ENCODE peak calls at places on chromosomes 4 and X, in six cellular contexts. E is cardiac fibroblast, A is heart right ventricle, P is GM12865, F is left lung, Z is psoas muscle. B is an unnamed sample.

GRCh38 chr4:168945291-168945690 is 64.8 kb downstream of the CBR4 start:
- DNase-seq in E (no peak), A (no peak), P (no peak), F (no peak), Z (no peak), B (no peak)

GRCh38 chr4:43394976-43395375 is 502.5 kb downstream of the GRXCR1 start:
- DNase-seq in E (peak; percentile 6), A (no peak), P (no peak), F (no peak), Z (no peak), B (no peak)

GRCh38 chr4:113858924-113859323 is 97.4 kb upstream of the CAMK2D start:
- DNase-seq in E (no peak), A (no peak), P (no peak), F (no peak), Z (no peak), B (no peak)

GRCh38 chrX:21658152-21658737 is at the start of gene KLHL34:
- DNase-seq in E (no peak), A (no peak), P (no peak), F (no peak), Z (peak; percentile 44), B (peak; percentile 23)

GRCh38 chr4:138189212-138189611 is 52.9 kb downstream of the SLC7A11 start:
- DNase-seq in E (no peak), A (no peak), P (no peak), F (no peak), Z (no peak), B (no peak)

GRCh38 chr4:24321151-24321550 is 263.2 kb downstream of the DHX15 start:
- DNase-seq in E (peak; percentile 13), A (no peak), P (no peak), F (no peak), Z (no peak), B (no peak)

GRCh38 chrX:53563324-53563723 is 123.2 kb downstream of the HUWE1 start:
- DNase-seq in E (no peak), A (no peak), P (no peak), F (no peak), Z (no peak), B (no peak)

GRCh38 chrX:71117358-71117757 is 1.0 kb upstream of the MED12 start:
- DNase-seq in E (no peak), A (no peak), P (no peak), F (no peak), Z (no peak), B (no peak)

GRCh38 chr4:105950701-105951100 is 55.4 kb downstream of the NPNT start:
- DNase-seq in E (no peak), A (no peak), P (no peak), F (no peak), Z (no peak), B (no peak)

GRCh38 chrX:11423362-11423818 is 130.2 kb downstream of the AMELX start:
- DNase-seq in E (peak; percentile 64), A (no peak), P (peak; percentile 80), F (no peak), Z (peak; percentile 15), B (peak; percentile 24)

GRCh38 chr4:113604955-113605354 is 156.6 kb downstream of the CAMK2D start:
- DNase-seq in E (no peak), A (no peak), P (no peak), F (no peak), Z (no peak), B (no peak)

GRCh38 chrX:53028678-53029077 is 19.9 kb upstream of the GPR173 start:
- DNase-seq in E (no peak), A (no peak), P (no peak), F (no peak), Z (no peak), B (no peak)

GRCh38 chr4:35151816-35152572 is 1092.3 kb downstream of the ARAP2 start:
- DNase-seq in E (no peak), A (no peak), P (peak; percentile 3), F (no peak), Z (no peak), B (no peak)

GRCh38 chr4:8916251-8916913 is 44.7 kb upstream of the HMX1 start:
- DNase-seq in E (no peak), A (no peak), P (no peak), F (no peak), Z (no peak), B (peak; percentile 8)

GRCh38 chr4:37481547-37482129 is 204.5 kb downstream of the RELL1 start:
- DNase-seq in E (no peak), A (no peak), P (no peak), F (no peak), Z (no peak), B (no peak)

GRCh38 chr4:53647547-53647946 is 56.3 kb upstream of the LNX1 start:
- DNase-seq in E (no peak), A (no peak), P (peak; percentile 21), F (no peak), Z (no peak), B (no peak)

GRCh38 chr4:119209077-119209476 is 3.4 kb upstream of the USP53 start:
- DNase-seq in E (peak; percentile 85), A (no peak), P (peak; percentile 20), F (no peak), Z (no peak), B (peak; percentile 41)

GRCh38 chr4:138677212-138677611 is 338.4 kb upstream of the NOCT start:
- DNase-seq in E (no peak), A (no peak), P (no peak), F (no peak), Z (no peak), B (no peak)

GRCh38 chrX:9867214-9867613 is 81.0 kb downstream of the SHROOM2 start:
- DNase-seq in E (no peak), A (no peak), P (no peak), F (no peak), Z (no peak), B (no peak)

GRCh38 chr4:155025762-155026457 is 182.5 kb upstream of the NPY2R start:
- DNase-seq in E (peak; percentile 77), A (peak; percentile 15), P (peak; percentile 18), F (no peak), Z (no peak), B (no peak)

GRCh38 chrX:15158736-15159406 is 111.0 kb downstream of the ASB9 start:
- DNase-seq in E (no peak), A (no peak), P (peak; percentile 62), F (no peak), Z (no peak), B (peak; percentile 7)

GRCh38 chrX:67673741-67674274 is 130.0 kb downstream of the AR start:
- DNase-seq in E (no peak), A (no peak), P (no peak), F (no peak), Z (no peak), B (no peak)

GRCh38 chrX:118726887-118727685 is at the start of gene IL13RA1:
- DNase-seq in E (peak; percentile 90), A (peak; percentile 77), P (peak; percentile 48), F (peak; percentile 80), Z (peak; percentile 81), B (peak; percentile 59)

GRCh38 chrX:155048997-155049619 is 21.8 kb downstream of the CMC4 start:
- DNase-seq in E (peak; percentile 73), A (no peak), P (peak; percentile 60), F (no peak), Z (peak; percentile 19), B (no peak)

GRCh38 chr4:52890401-52890791 is 28.3 kb downstream of the RASL11B start:
- DNase-seq in E (no peak), A (no peak), P (no peak), F (no peak), Z (no peak), B (no peak)

GRCh38 chrX:130909469-130910136 is 6.6 kb upstream of the ENOX2 start:
- DNase-seq in E (no peak), A (no peak), P (no peak), F (no peak), Z (no peak), B (no peak)

GRCh38 chr4:7970031-7970946 is 30.6 kb upstream of the AFAP1 start:
- DNase-seq in E (peak; percentile 87), A (no peak), P (peak; percentile 68), F (no peak), Z (no peak), B (peak; percentile 66)

GRCh38 chr4:128427832-128428366 is 140.3 kb upstream of the PGRMC2 start:
- DNase-seq in E (peak; percentile 86), A (no peak), P (peak; percentile 14), F (peak; percentile 62), Z (no peak), B (no peak)

GRCh38 chrX:155645180-155645579 is 32.4 kb upstream of the TMLHE start:
- DNase-seq in E (no peak), A (no peak), P (no peak), F (no peak), Z (no peak), B (no peak)

GRCh38 chr4:179624768-179625181 is 2182.5 kb upstream of the AGA start:
- DNase-seq in E (peak; percentile 10), A (no peak), P (peak; percentile 37), F (no peak), Z (no peak), B (no peak)

GRCh38 chr4:179625391-179625790 is 2183.2 kb upstream of the AGA start:
- DNase-seq in E (peak; percentile 4), A (no peak), P (no peak), F (no peak), Z (no peak), B (no peak)

DNA sequence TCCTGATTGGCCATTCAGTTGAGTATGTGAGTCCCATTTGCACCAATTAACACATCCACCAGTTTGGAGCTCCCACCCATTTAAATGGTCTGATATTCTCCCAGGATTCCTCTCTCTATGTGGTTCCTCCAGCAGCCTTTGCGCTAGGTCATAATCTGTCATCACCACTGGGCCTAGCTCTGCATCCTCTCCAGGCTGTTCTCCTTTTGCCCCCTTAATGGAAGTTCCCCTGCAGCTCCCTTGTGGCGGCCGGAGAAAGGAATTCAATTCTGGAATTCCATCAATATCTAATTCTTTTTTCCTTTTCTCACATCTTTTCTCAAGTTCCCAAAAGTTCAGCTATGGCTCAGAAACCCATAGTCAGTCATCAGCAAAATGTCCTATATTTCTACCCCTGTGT is 2184.4 kb upstream of the AGA start:
- DNase-seq in E (no peak), A (no peak), P (no peak), F (no peak), Z (no peak), B (no peak)
- TF ChIP-seq CTCF in E (no peak), A (no peak), P (no peak), F (no peak), Z (no peak), B (no peak)

GRCh38 chr4:125277827-125278226 is 36.9 kb upstream of the FAT4 start:
- DNase-seq in E (no peak), A (no peak), P (no peak), F (no peak), Z (no peak), B (no peak)

GRCh38 chr4:125280892-125281403 is 33.8 kb upstream of the FAT4 start:
- DNase-seq in E (no peak), A (no peak), P (no peak), F (no peak), Z (no peak), B (no peak)

GRCh38 chr4:125283702-125284279 is 31.0 kb upstream of the FAT4 start:
- DNase-seq in E (peak; percentile 66), A (no peak), P (peak; percentile 26), F (no peak), Z (no peak), B (peak; percentile 17)
- TF ChIP-seq CTCF in E (peak; percentile 12), A (peak; percentile 58), P (no peak), F (peak; percentile 24), Z (peak; percentile 57), B (peak; percentile 50)

GRCh38 chr4:89640620-89641366 is 196.2 kb downstream of the SNCA start:
- DNase-seq in E (peak; percentile 68), A (peak; percentile 33), P (no peak), F (no peak), Z (no peak), B (no peak)
- TF ChIP-seq CTCF in E (peak; percentile 64), A (peak; percentile 42), P (peak; percentile 10), F (no peak), Z (no peak), B (no peak)

GRCh38 chr4:121514443-121514842 is 133.6 kb upstream of the QRFPR start:
- DNase-seq in E (no peak), A (no peak), P (no peak), F (no peak), Z (no peak), B (no peak)
- TF ChIP-seq CTCF in E (no peak), A (no peak), P (peak; percentile 2), F (no peak), Z (no peak), B (peak; percentile 19)